ENCODE peak calls at places on chromosome X, in seven cellular contexts. V is uterus; K is left lung; W is CD8-positive, alpha-beta memory T cell; X is heart right ventricle; Z is GM23248; R is left ventricle myocardium inferior. Y is an unnamed sample.

GRCh38 chrX:47226071-47226470 is 6.7 kb upstream of the USP11 start:
- DNase-seq in V (no peak), K (no peak), W (no peak), X (no peak), Z (no peak), R (no peak), Y (no peak)

GRCh38 chrX:136907626-136908025 is 27.1 kb upstream of the RBMX start:
- DNase-seq in V (no peak), K (no peak), W (no peak), X (peak), Z (no peak), R (peak), Y (no peak)

GRCh38 chrX:118884552-118885138 is 61.0 kb downstream of the ZCCHC12 start:
- DNase-seq in V (no peak), K (no peak), W (no peak), X (no peak), Z (no peak), R (no peak), Y (no peak)

GRCh38 chrX:152632445-152633097 is 5.1 kb upstream of the GABRQ start:
- DNase-seq in V (peak), K (no peak), W (peak), X (peak), Z (peak), R (peak), Y (peak)

GRCh38 chrX:70444326-70445196 is at the start of gene DLG3:
- DNase-seq in V (no peak), K (peak), W (no peak), X (no peak), Z (peak), R (no peak), Y (no peak)

GRCh38 chrX:153687121-153688039 is at the start of gene SLC6A8:
- DNase-seq in V (peak), K (peak), W (peak), X (peak), Z (peak), R (peak), Y (peak)

GRCh38 chrX:1883772-1884171 is 268.9 kb downstream of the ASMT start:
- DNase-seq in V (no peak), K (no peak), W (no peak), X (no peak), Z (no peak), R (no peak), Y (no peak)

GRCh38 chrX:95764972-95765451 is 919.6 kb upstream of the DIAPH2 start:
- DNase-seq in V (no peak), K (no peak), W (no peak), X (no peak), Z (peak), R (no peak), Y (peak)

GRCh38 chrX:43450355-43450754 is 205.7 kb upstream of the MAOA start:
- DNase-seq in V (no peak), K (no peak), W (no peak), X (no peak), Z (no peak), R (no peak), Y (no peak)

GRCh38 chrX:102154900-102155805 is 624 bp downstream of the BEX5 start:
- DNase-seq in V (no peak), K (peak), W (peak), X (no peak), Z (peak), R (no peak), Y (no peak)

GRCh38 chrX:13373027-13373806 is 53.4 kb upstream of the ATXN3L start:
- DNase-seq in V (no peak), K (no peak), W (no peak), X (no peak), Z (peak), R (no peak), Y (peak)

GRCh38 chrX:72475952-72476668 is 96.5 kb downstream of the HDAC8 start:
- DNase-seq in V (no peak), K (no peak), W (no peak), X (no peak), Z (peak), R (no peak), Y (no peak)

GRCh38 chrX:136694491-136695087 is 46.6 kb downstream of the CD40LG start:
- DNase-seq in V (no peak), K (no peak), W (no peak), X (no peak), Z (peak), R (no peak), Y (peak)

GRCh38 chrX:16023790-16024734 is 99.3 kb upstream of the GRPR start:
- DNase-seq in V (no peak), K (no peak), W (no peak), X (no peak), Z (peak), R (no peak), Y (peak)

GRCh38 chrX:119622356-119623232 is 16.4 kb upstream of the NKRF start:
- DNase-seq in V (no peak), K (no peak), W (no peak), X (peak), Z (peak), R (peak), Y (peak)

GRCh38 chrX:71664889-71665491 is 2.4 kb upstream of the LOC101059915 start:
- DNase-seq in V (no peak), K (no peak), W (no peak), X (no peak), Z (no peak), R (no peak), Y (no peak)

GRCh38 chrX:3520458-3520857 is 174.0 kb upstream of the MXRA5 start:
- DNase-seq in V (no peak), K (no peak), W (no peak), X (no peak), Z (peak), R (no peak), Y (no peak)

GRCh38 chrX:100710816-100711215 is 21.1 kb downstream of the SYTL4 start:
- DNase-seq in V (no peak), K (no peak), W (no peak), X (no peak), Z (no peak), R (no peak), Y (no peak)

GRCh38 chrX:119190251-119190651 is 45.8 kb upstream of the PGRMC1 start:
- DNase-seq in V (peak), K (no peak), W (no peak), X (peak), Z (peak), R (peak), Y (no peak)

GRCh38 chrX:154310991-154311541 is 15.5 kb downstream of the TKTL1 start:
- DNase-seq in V (no peak), K (no peak), W (no peak), X (no peak), Z (no peak), R (no peak), Y (no peak)

GRCh38 chrX:138771042-138771441 is 59.5 kb upstream of the FGF13 start:
- DNase-seq in V (no peak), K (no peak), W (no peak), X (no peak), Z (peak), R (no peak), Y (no peak)

GRCh38 chrX:66498672-66499296 is 140.1 kb downstream of the EDA2R start:
- DNase-seq in V (no peak), K (no peak), W (no peak), X (no peak), Z (no peak), R (no peak), Y (no peak)

GRCh38 chrX:138150709-138151108 is 560.8 kb downstream of the FGF13 start:
- DNase-seq in V (no peak), K (no peak), W (no peak), X (no peak), Z (no peak), R (no peak), Y (no peak)

GRCh38 chrX:87063622-87064021 is 454.0 kb upstream of the KLHL4 start:
- DNase-seq in V (no peak), K (no peak), W (no peak), X (no peak), Z (no peak), R (no peak), Y (no peak)

GRCh38 chrX:97294016-97294415 is 410.3 kb downstream of the RPA4 start:
- DNase-seq in V (no peak), K (no peak), W (no peak), X (no peak), Z (no peak), R (no peak), Y (no peak)

GRCh38 chrX:152601848-152602616 is 35.7 kb upstream of the GABRQ start:
- DNase-seq in V (no peak), K (no peak), W (no peak), X (no peak), Z (peak), R (no peak), Y (peak)

GRCh38 chrX:38868941-38869378 is 67.7 kb downstream of the MID1IP1 start:
- DNase-seq in V (no peak), K (no peak), W (no peak), X (no peak), Z (peak), R (no peak), Y (peak)

GRCh38 chrX:38664285-38664684 is 102.9 kb downstream of the TSPAN7 start:
- DNase-seq in V (no peak), K (no peak), W (no peak), X (no peak), Z (peak), R (no peak), Y (peak)

GRCh38 chrX:139930923-139931645 is 1.8 kb downstream of the ATP11C start:
- DNase-seq in V (no peak), K (peak), W (peak), X (peak), Z (peak), R (peak), Y (no peak)

GRCh38 chrX:100874240-100874798 is at the start of gene NOX1:
- DNase-seq in V (no peak), K (no peak), W (no peak), X (no peak), Z (no peak), R (no peak), Y (no peak)

GRCh38 chrX:26918633-26919032 is 544.5 kb downstream of the PPP4R3C start:
- DNase-seq in V (no peak), K (no peak), W (no peak), X (no peak), Z (peak), R (no peak), Y (peak)

GRCh38 chrX:13001961-13002671 is 27.2 kb downstream of the TMSB4X start:
- DNase-seq in V (no peak), K (no peak), W (no peak), X (no peak), Z (peak), R (no peak), Y (no peak)

GRCh38 chrX:33339219-33339618 is 127.9 kb upstream of the DMD start:
- DNase-seq in V (no peak), K (no peak), W (no peak), X (no peak), Z (no peak), R (no peak), Y (peak)

GRCh38 chrX:1249101-1249887 is 19.3 kb upstream of the CSF2RA start:
- DNase-seq in V (peak), K (peak), W (no peak), X (peak), Z (peak), R (peak), Y (peak)

GRCh38 chrX:45807572-45808425 is 607.1 kb upstream of the DIPK2B start:
- DNase-seq in V (no peak), K (no peak), W (no peak), X (no peak), Z (peak), R (no peak), Y (peak)

GRCh38 chrX:132119821-132120220 is 8.0 kb downstream of the FRMD7 start:
- DNase-seq in V (peak), K (no peak), W (no peak), X (no peak), Z (no peak), R (no peak), Y (no peak)

GRCh38 chrX:13598877-13599276 is 29.5 kb downstream of the EGFL6 start:
- DNase-seq in V (no peak), K (no peak), W (no peak), X (no peak), Z (peak), R (no peak), Y (no peak)

DNA sequence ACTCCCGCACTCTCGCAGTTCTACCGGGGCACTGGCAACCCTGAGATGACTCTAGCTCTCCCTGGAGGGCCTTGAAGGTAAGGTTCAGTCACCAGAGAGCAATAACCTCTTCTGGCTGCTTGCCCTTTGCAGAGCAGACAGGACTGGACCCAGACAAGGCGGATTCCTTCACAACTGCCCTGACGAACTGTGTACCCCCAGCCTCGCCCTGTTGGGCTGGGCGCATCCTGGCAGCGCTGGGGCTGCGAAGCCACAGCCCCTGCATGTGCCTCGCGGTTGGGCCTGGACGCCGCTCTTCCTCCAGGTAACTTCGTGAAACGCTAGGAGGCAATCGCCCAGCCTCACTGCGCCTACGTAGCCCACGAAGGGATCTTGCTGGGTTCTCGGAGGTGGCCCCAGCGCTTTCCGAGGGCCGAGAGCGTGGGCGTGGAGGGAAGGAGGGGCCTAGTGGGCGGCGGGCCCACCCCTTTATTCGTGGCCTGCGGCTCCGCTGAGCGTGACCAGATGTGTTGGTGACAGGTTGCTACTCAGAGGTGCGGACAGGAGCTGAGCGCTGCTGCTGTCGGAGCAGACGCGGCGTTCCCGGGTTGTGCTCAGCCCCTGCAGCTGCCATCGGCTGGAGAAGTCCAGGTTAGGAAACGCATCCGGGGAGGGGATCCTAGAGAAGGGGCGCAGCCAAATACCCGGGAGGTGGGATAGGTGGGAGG is 1.9 kb upstream of the MAMLD1 start:
- DNase-seq in V (no peak), K (peak), W (no peak), X (peak), Z (peak), R (no peak), Y (no peak)
- H3K4me3 ChIP-seq in V (peak), K (no peak), W (peak), X (peak), Z (peak), R (peak), Y (peak)

DNA sequence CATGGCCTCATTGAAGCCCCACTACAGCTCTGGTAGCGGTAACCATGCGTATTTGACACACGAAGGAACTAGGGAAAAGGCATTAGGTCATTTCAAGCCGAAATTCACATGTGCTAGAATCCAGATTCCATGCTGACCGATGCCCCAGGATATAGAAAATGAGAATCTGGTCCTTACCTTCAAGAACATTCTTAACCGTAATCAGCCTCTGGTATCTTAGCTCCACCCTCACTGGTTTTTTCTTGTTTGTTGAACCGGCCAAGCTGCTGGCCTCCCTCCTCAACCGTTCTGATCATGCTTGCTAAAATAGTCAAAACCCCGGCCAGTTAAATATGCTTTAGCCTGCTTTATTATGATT is 875 bp downstream of the HPRT1 start:
- DNase-seq in V (no peak), K (no peak), W (no peak), X (no peak), Z (peak), R (no peak), Y (no peak)
- H3K27ac ChIP-seq in V (no peak), K (no peak), W (no peak), X (no peak), Z (peak), R (no peak), Y (no peak)

GRCh38 chrX:149540133-149540620 is 635 bp upstream of the EOLA1 start:
- DNase-seq in V (peak), K (peak), W (peak), X (peak), Z (peak), R (peak), Y (peak)
- H3K4me3 ChIP-seq in V (peak), K (peak), W (peak), X (peak), Z (peak), R (peak), Y (peak)

GRCh38 chrX:19879181-19879580 is 8.2 kb downstream of the SH3KBP1 start:
- DNase-seq in V (no peak), K (no peak), W (no peak), X (no peak), Z (no peak), R (no peak), Y (no peak)

GRCh38 chrX:19875051-19875432 is 12.4 kb downstream of the SH3KBP1 start:
- DNase-seq in V (no peak), K (no peak), W (no peak), X (no peak), Z (peak), R (no peak), Y (no peak)

GRCh38 chrX:19874391-19875050 is 12.9 kb downstream of the SH3KBP1 start:
- DNase-seq in V (no peak), K (no peak), W (no peak), X (no peak), Z (no peak), R (no peak), Y (no peak)

GRCh38 chrX:19877431-19877830 is 10.0 kb downstream of the SH3KBP1 start:
- DNase-seq in V (no peak), K (no peak), W (no peak), X (no peak), Z (no peak), R (no peak), Y (no peak)

DNA sequence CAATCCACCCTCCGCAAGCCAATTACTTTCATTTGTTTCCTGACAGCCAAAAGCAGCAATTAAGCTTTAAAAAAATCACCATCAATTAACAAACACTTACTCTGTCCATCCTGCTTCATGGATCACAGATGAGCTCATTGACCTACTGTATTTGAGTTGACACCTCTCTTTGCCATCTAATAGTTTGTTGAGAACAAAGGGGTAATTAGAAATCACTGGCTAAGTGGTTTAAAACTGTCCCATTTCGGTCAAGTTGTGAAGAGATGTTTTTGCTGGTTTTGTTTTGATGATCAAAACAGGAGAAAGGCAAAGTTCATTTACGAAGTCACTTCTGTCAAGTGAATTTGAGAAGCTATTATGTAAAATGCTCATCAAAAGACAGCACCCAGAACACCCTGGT is 10.4 kb downstream of the SH3KBP1 start:
- DNase-seq in V (no peak), K (no peak), W (no peak), X (no peak), Z (no peak), R (no peak), Y (no peak)
- H3K27ac ChIP-seq in V (no peak), K (no peak), W (no peak), X (no peak), Z (no peak), R (no peak), Y (no peak)

GRCh38 chrX:48927125-48927524 is 8.3 kb upstream of the PIM2 start:
- DNase-seq in V (no peak), K (no peak), W (no peak), X (no peak), Z (no peak), R (no peak), Y (no peak)
- H3K4me3 ChIP-seq in V (no peak), K (no peak), W (no peak), X (no peak), Z (no peak), R (no peak), Y (no peak)

GRCh38 chrX:130834830-130835229 is 68.2 kb downstream of the ENOX2 start:
- DNase-seq in V (no peak), K (no peak), W (no peak), X (no peak), Z (no peak), R (no peak), Y (no peak)
- H3K27ac ChIP-seq in V (no peak), K (no peak), W (no peak), X (no peak), Z (no peak), R (no peak), Y (no peak)

Y was measured in brain microvascular endothelial cell.